ENCODE peak calls at places on chromosome 22, in seven cellular contexts. One of them, this sample, is unnamed. For H3K4me1, the result is how much of the 10 kb centered on the place peaks cover.

GRCh38 chr22:32853662-32854061 is 52.2 kb downstream of the TIMP3 start:
- DNase-seq in suprapubic skin: no peak
- DNase-seq in mesendoderm: no peak
- DNase-seq in heart left ventricle: no peak
- DNase-seq in psoas muscle: no peak
- DNase-seq in cardiac muscle cell: no peak
- DNase-seq in kidney: no peak
- DNase-seq in this sample: no peak

GRCh38 chr22:26568207-26568706 is 21.7 kb downstream of the TPST2 start:
- DNase-seq in suprapubic skin: no peak
- DNase-seq in mesendoderm: peak
- DNase-seq in heart left ventricle: no peak
- DNase-seq in psoas muscle: no peak
- DNase-seq in cardiac muscle cell: no peak
- DNase-seq in kidney: peak
- DNase-seq in this sample: no peak

GRCh38 chr22:24985824-24986214 is 33.3 kb downstream of the KIAA1671 start:
- DNase-seq in suprapubic skin: no peak
- DNase-seq in mesendoderm: peak
- DNase-seq in heart left ventricle: no peak
- DNase-seq in psoas muscle: no peak
- DNase-seq in cardiac muscle cell: no peak
- DNase-seq in kidney: no peak
- DNase-seq in this sample: no peak

GRCh38 chr22:18088825-18089568 is 11.2 kb downstream of the PEX26 start:
- DNase-seq in suprapubic skin: no peak
- DNase-seq in mesendoderm: no peak
- DNase-seq in heart left ventricle: no peak
- DNase-seq in psoas muscle: peak
- DNase-seq in cardiac muscle cell: no peak
- DNase-seq in kidney: no peak
- DNase-seq in this sample: no peak

GRCh38 chr22:36073476-36073875 is 44.9 kb upstream of the RBFOX2 start:
- DNase-seq in suprapubic skin: no peak
- DNase-seq in mesendoderm: no peak
- DNase-seq in heart left ventricle: no peak
- DNase-seq in psoas muscle: no peak
- DNase-seq in cardiac muscle cell: no peak
- DNase-seq in kidney: no peak
- DNase-seq in this sample: no peak

GRCh38 chr22:42194953-42195352 is 64.3 kb upstream of the CYP2D6 start:
- DNase-seq in suprapubic skin: no peak
- DNase-seq in mesendoderm: no peak
- DNase-seq in heart left ventricle: no peak
- DNase-seq in psoas muscle: no peak
- DNase-seq in cardiac muscle cell: no peak
- DNase-seq in kidney: no peak
- DNase-seq in this sample: no peak

GRCh38 chr22:46114518-46115387 is 35.6 kb upstream of the PPARA start:
- DNase-seq in suprapubic skin: no peak
- DNase-seq in mesendoderm: no peak
- DNase-seq in heart left ventricle: no peak
- DNase-seq in psoas muscle: no peak
- DNase-seq in cardiac muscle cell: no peak
- DNase-seq in kidney: no peak
- DNase-seq in this sample: no peak

GRCh38 chr22:26848244-26848920 is 191.0 kb downstream of the MIAT start:
- DNase-seq in suprapubic skin: no peak
- DNase-seq in mesendoderm: peak
- DNase-seq in heart left ventricle: no peak
- DNase-seq in psoas muscle: peak
- DNase-seq in cardiac muscle cell: no peak
- DNase-seq in kidney: no peak
- DNase-seq in this sample: peak

GRCh38 chr22:49449377-49449776 is 378.3 kb downstream of the BRD1 start:
- DNase-seq in suprapubic skin: peak
- DNase-seq in mesendoderm: no peak
- DNase-seq in heart left ventricle: no peak
- DNase-seq in psoas muscle: no peak
- DNase-seq in cardiac muscle cell: no peak
- DNase-seq in kidney: no peak
- DNase-seq in this sample: no peak

GRCh38 chr22:49449811-49450386 is 377.8 kb downstream of the BRD1 start:
- DNase-seq in suprapubic skin: peak
- DNase-seq in mesendoderm: peak
- DNase-seq in heart left ventricle: no peak
- DNase-seq in psoas muscle: no peak
- DNase-seq in cardiac muscle cell: peak
- DNase-seq in kidney: no peak
- DNase-seq in this sample: no peak

GRCh38 chr22:49451070-49451840 is 376.4 kb downstream of the BRD1 start:
- DNase-seq in suprapubic skin: peak
- DNase-seq in mesendoderm: no peak
- DNase-seq in heart left ventricle: no peak
- DNase-seq in psoas muscle: no peak
- DNase-seq in cardiac muscle cell: no peak
- DNase-seq in kidney: no peak
- DNase-seq in this sample: no peak

GRCh38 chr22:49452362-49452946 is 375.2 kb downstream of the BRD1 start:
- DNase-seq in suprapubic skin: peak
- DNase-seq in mesendoderm: no peak
- DNase-seq in heart left ventricle: no peak
- DNase-seq in psoas muscle: no peak
- DNase-seq in cardiac muscle cell: no peak
- DNase-seq in kidney: no peak
- DNase-seq in this sample: no peak

DNA sequence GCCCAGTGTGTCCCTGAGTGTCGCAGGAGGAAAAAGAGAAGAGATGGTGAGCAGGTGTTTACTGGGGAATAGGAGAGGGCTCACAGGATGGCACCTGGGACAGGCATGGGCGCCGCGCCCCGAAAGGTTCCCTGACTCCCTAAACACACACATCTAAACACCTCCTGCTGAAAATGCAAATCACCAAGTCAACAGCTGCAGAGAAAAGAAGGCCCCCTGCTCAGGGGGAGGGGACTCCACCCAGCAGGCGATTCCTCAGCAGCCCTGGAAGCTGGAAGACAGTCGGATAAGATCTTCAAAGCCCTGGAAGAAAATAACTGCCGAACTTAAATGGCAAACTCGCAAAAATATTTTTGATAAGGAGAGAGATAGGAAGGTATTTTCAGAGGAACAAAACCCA is 377.2 kb downstream of the BRD1 start:
- DNase-seq in suprapubic skin: peak
- DNase-seq in mesendoderm: peak
- DNase-seq in heart left ventricle: no peak
- DNase-seq in psoas muscle: no peak
- DNase-seq in cardiac muscle cell: no peak
- DNase-seq in kidney: no peak
- DNase-seq in this sample: peak
- H3K4me3 ChIP-seq in suprapubic skin: no peak
- H3K4me3 ChIP-seq in mesendoderm: no peak
- H3K4me3 ChIP-seq in heart left ventricle: no peak
- H3K4me3 ChIP-seq in psoas muscle: no peak
- H3K4me3 ChIP-seq in cardiac muscle cell: no peak
- H3K4me3 ChIP-seq in kidney: no peak
- H3K4me3 ChIP-seq in this sample: no peak

GRCh38 chr22:49067504-49067903 is 760.2 kb downstream of the BRD1 start:
- DNase-seq in suprapubic skin: no peak
- DNase-seq in mesendoderm: no peak
- DNase-seq in heart left ventricle: no peak
- DNase-seq in psoas muscle: no peak
- DNase-seq in cardiac muscle cell: no peak
- DNase-seq in kidney: no peak
- DNase-seq in this sample: no peak

GRCh38 chr22:49072996-49073645 is 754.6 kb downstream of the BRD1 start:
- DNase-seq in suprapubic skin: no peak
- DNase-seq in mesendoderm: no peak
- DNase-seq in heart left ventricle: no peak
- DNase-seq in psoas muscle: no peak
- DNase-seq in cardiac muscle cell: no peak
- DNase-seq in kidney: no peak
- DNase-seq in this sample: no peak

GRCh38 chr22:49064836-49065235 is 762.8 kb downstream of the BRD1 start:
- DNase-seq in suprapubic skin: no peak
- DNase-seq in mesendoderm: no peak
- DNase-seq in heart left ventricle: no peak
- DNase-seq in psoas muscle: no peak
- DNase-seq in cardiac muscle cell: no peak
- DNase-seq in kidney: no peak
- DNase-seq in this sample: no peak

GRCh38 chr22:49066619-49067018 is 761.1 kb downstream of the BRD1 start:
- DNase-seq in suprapubic skin: no peak
- DNase-seq in mesendoderm: no peak
- DNase-seq in heart left ventricle: no peak
- DNase-seq in psoas muscle: no peak
- DNase-seq in cardiac muscle cell: no peak
- DNase-seq in kidney: no peak
- DNase-seq in this sample: no peak

GRCh38 chr22:49068861-49069260 is 758.8 kb downstream of the BRD1 start:
- DNase-seq in suprapubic skin: no peak
- DNase-seq in mesendoderm: no peak
- DNase-seq in heart left ventricle: no peak
- DNase-seq in psoas muscle: no peak
- DNase-seq in cardiac muscle cell: no peak
- DNase-seq in kidney: no peak
- DNase-seq in this sample: no peak
- H3K4me1 ChIP-seq in suprapubic skin: under half
- H3K4me1 ChIP-seq in mesendoderm: under half
- H3K4me1 ChIP-seq in heart left ventricle: under half
- H3K4me1 ChIP-seq in psoas muscle: under half
- H3K4me1 ChIP-seq in cardiac muscle cell: under half
- H3K4me1 ChIP-seq in kidney: under half
- H3K4me1 ChIP-seq in this sample: under half

GRCh38 chr22:30863161-30863833 is 105.3 kb downstream of the MORC2 start:
- DNase-seq in suprapubic skin: peak
- DNase-seq in mesendoderm: peak
- DNase-seq in heart left ventricle: peak
- DNase-seq in psoas muscle: no peak
- DNase-seq in cardiac muscle cell: peak
- DNase-seq in kidney: no peak
- DNase-seq in this sample: peak
- H3K4me3 ChIP-seq in suprapubic skin: no peak
- H3K4me3 ChIP-seq in mesendoderm: no peak
- H3K4me3 ChIP-seq in heart left ventricle: no peak
- H3K4me3 ChIP-seq in psoas muscle: no peak
- H3K4me3 ChIP-seq in cardiac muscle cell: no peak
- H3K4me3 ChIP-seq in kidney: no peak
- H3K4me3 ChIP-seq in this sample: no peak

DNA sequence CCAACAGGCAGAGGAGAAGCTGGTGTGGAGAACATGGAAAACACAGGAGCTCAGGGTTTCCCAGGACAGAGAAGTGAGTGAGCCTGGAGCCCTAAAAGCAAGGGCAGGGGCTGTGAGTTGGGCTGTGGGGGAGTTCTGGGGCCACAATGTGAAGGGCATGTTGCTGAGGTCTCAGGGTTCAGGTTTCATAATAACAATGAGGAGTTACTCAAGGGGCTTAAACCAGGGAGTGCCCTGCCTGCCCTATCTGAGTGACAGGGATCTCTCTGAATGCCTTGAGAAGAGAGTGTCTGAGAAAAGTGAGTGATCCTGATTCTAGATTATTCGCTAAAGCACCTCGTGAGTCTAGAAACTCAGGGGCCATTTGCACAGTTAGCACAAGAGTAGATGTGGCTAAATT is 129.6 kb downstream of the VPREB1 start:
- DNase-seq in suprapubic skin: no peak
- DNase-seq in mesendoderm: no peak
- DNase-seq in heart left ventricle: no peak
- DNase-seq in psoas muscle: no peak
- DNase-seq in cardiac muscle cell: no peak
- DNase-seq in kidney: no peak
- DNase-seq in this sample: no peak
- H3K4me1 ChIP-seq in suprapubic skin: under half
- H3K4me1 ChIP-seq in mesendoderm: under half
- H3K4me1 ChIP-seq in heart left ventricle: under half
- H3K4me1 ChIP-seq in psoas muscle: under half
- H3K4me1 ChIP-seq in cardiac muscle cell: under half
- H3K4me1 ChIP-seq in kidney: under half
- H3K4me1 ChIP-seq in this sample: under half